ENCODE peak calls at places on chromosome 19, in nine cellular contexts. M is K562, S is H1, J is mammary epithelial cell, R is neural progenitor cell, B is GM23248, O is GM23338, E is mesendoderm, H is IMR-90. Z is an unnamed sample. For H3K27me3, the result is how much of the 10 kb centered on the place peaks cover.

GRCh38 chr19:49297403-49297802 is 27.6 kb downstream of the SLC6A16 start:
- DNase-seq in M (no peak), S (no peak), J (no peak), R (no peak), B (no peak), O (no peak), E (no peak), H (peak), Z (no peak)

GRCh38 chr19:41955521-41955920 is 3.6 kb downstream of the RABAC1 start:
- DNase-seq in M (no peak), S (no peak), J (no peak), R (no peak), B (no peak), O (no peak), E (no peak), H (no peak), Z (no peak)

GRCh38 chr19:55383789-55384575 is at the start of gene TMEM238:
- DNase-seq in M (peak), S (peak), J (peak), R (peak), B (peak), O (peak), E (peak), H (peak), Z (peak)

GRCh38 chr19:9413240-9413954 is 22.0 kb downstream of the ZNF266 start:
- DNase-seq in M (no peak), S (no peak), J (no peak), R (no peak), B (peak), O (peak), E (peak), H (no peak), Z (no peak)

GRCh38 chr19:42284066-42284501 is 15.0 kb downstream of the CIC start:
- DNase-seq in M (peak), S (no peak), J (peak), R (peak), B (peak), O (peak), E (peak), H (peak), Z (no peak)

GRCh38 chr19:10368101-10368803 is 12.1 kb downstream of the TYK2 start:
- DNase-seq in M (peak), S (peak), J (no peak), R (no peak), B (peak), O (peak), E (no peak), H (no peak), Z (no peak)

GRCh38 chr19:28929026-28929425 is 283.9 kb downstream of the UQCRFS1 start:
- DNase-seq in M (no peak), S (no peak), J (no peak), R (no peak), B (peak), O (no peak), E (no peak), H (peak), Z (no peak)

GRCh38 chr19:38434549-38435051 is 1.1 kb downstream of the RYR1 start:
- DNase-seq in M (peak), S (peak), J (no peak), R (peak), B (no peak), O (peak), E (peak), H (no peak), Z (peak)

GRCh38 chr19:53942001-53942786 is 20.5 kb upstream of the CACNG8 start:
- DNase-seq in M (peak), S (peak), J (no peak), R (peak), B (peak), O (peak), E (peak), H (no peak), Z (peak)

GRCh38 chr19:49773663-49774305 is 7.0 kb downstream of the AP2A1 start:
- DNase-seq in M (no peak), S (no peak), J (no peak), R (no peak), B (no peak), O (no peak), E (no peak), H (no peak), Z (no peak)

GRCh38 chr19:45403781-45404556 is 900 bp downstream of the PPP1R13L start:
- DNase-seq in M (peak), S (peak), J (peak), R (peak), B (peak), O (peak), E (peak), H (no peak), Z (peak)

GRCh38 chr19:45406165-45406956 is at the start of gene POLR1G:
- DNase-seq in M (peak), S (peak), J (peak), R (peak), B (peak), O (peak), E (peak), H (peak), Z (peak)

GRCh38 chr19:45406957-45407375 is 522 bp downstream of the POLR1G start:
- DNase-seq in M (no peak), S (no peak), J (no peak), R (no peak), B (peak), O (no peak), E (no peak), H (no peak), Z (no peak)

GRCh38 chr19:45404557-45405434 is at the start of gene PPP1R13L:
- DNase-seq in M (peak), S (peak), J (peak), R (peak), B (no peak), O (peak), E (peak), H (peak), Z (peak)

DNA sequence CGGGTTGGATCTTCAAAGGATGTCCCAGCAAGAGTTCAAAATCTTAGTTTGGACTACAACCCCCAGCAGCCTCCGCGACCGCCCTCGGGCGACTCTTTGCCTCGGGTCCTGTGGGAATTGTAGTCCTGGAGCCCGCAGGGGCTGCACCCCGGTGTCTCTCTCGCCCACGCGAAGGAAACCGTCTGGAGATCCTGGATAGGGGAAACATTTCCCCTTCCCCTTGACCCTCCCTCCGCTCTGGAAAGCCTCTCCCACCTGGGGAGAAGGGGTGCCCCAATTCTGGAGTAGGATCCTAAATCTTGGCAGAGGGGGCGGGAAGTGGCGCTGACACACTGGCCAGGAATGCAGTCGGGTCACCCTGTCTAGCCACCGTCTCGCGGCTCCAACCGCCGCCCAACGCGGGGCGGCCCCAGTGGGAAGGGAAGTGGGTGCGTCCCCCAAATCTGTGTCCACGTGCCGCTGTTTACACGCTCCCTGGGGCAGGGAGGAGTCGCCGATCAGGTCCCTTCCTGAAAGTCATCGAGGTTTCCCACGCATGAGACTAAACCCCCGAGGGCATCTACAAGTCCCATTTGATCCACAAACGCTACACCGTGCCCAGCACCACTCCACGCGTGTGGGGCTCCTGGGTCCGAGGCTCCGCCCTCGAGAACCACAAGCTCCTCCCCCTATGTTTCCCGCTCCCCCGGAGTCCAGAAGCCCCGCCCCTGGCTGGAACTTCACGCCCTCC is 731 bp upstream of the PPP1R13L start:
- DNase-seq in M (peak), S (peak), J (peak), R (peak), B (peak), O (peak), E (peak), H (peak), Z (peak)
- H3K27me3 ChIP-seq in M (under half), S (under half), J (under half), R (under half), B (under half), O (under half), E (under half), H (under half), Z (under half)

GRCh38 chr19:34432797-34433196 is 4.6 kb downstream of the UBA2 start:
- DNase-seq in M (no peak), S (no peak), J (no peak), R (no peak), B (no peak), O (peak), E (peak), H (no peak), Z (no peak)

GRCh38 chr19:34428549-34429285 is 536 bp downstream of the UBA2 start:
- DNase-seq in M (peak), S (peak), J (peak), R (peak), B (peak), O (peak), E (peak), H (peak), Z (no peak)

GRCh38 chr19:34430738-34431625 is 2.8 kb downstream of the UBA2 start:
- DNase-seq in M (peak), S (no peak), J (peak), R (peak), B (peak), O (peak), E (peak), H (peak), Z (no peak)

GRCh38 chr19:34429553-34429952 is 1.4 kb downstream of the UBA2 start:
- DNase-seq in M (no peak), S (no peak), J (no peak), R (no peak), B (no peak), O (no peak), E (no peak), H (no peak), Z (no peak)

DNA sequence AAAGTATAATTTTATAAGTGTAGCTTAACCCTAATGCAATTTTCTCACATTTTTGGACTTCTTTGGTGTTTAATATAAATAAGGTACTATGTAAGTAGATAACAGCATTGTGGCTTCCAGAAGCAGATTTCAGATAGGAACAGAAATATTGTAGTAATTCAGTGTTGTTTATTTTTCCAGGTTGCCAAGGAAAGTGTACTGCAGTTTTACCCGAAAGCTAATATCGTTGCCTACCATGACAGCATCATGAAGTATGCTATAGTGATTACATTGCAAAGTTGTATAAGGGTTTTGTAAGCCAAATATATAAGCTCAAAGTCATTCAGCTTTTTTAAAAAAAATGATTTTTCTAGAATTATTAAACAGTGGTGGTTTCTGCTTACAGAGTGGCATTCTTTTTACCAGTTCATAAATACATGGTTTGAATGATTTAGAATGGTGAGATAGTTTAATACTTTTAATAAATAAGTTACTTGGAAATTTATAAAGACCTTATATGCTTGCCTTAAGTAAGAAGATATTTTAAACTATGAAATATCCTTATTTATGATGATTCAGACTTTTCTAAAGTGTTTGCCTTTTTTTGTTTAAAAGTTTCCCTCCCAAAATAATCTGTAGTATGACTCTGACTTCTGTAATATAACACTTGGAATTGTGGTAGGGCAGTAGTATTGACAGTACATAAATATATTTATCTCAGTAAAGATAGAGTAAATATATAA is 3.7 kb downstream of the UBA2 start:
- DNase-seq in M (no peak), S (no peak), J (no peak), R (no peak), B (no peak), O (no peak), E (no peak), H (peak), Z (no peak)
- H3K4me2 ChIP-seq in M (no peak), S (no peak), J (peak), R (no peak), B (no peak), O (no peak), E (no peak), H (no peak), Z (no peak)

GRCh38 chr19:1791879-1792278 is 20.2 kb downstream of the ATP8B3 start:
- DNase-seq in M (no peak), S (no peak), J (no peak), R (no peak), B (no peak), O (no peak), E (no peak), H (no peak), Z (no peak)

GRCh38 chr19:1789282-1790020 is 22.6 kb downstream of the ATP8B3 start:
- DNase-seq in M (no peak), S (no peak), J (peak), R (no peak), B (peak), O (no peak), E (no peak), H (no peak), Z (no peak)

GRCh38 chr19:1786668-1787067 is 25.4 kb downstream of the ATP8B3 start:
- DNase-seq in M (no peak), S (no peak), J (no peak), R (no peak), B (no peak), O (no peak), E (no peak), H (no peak), Z (no peak)

GRCh38 chr19:1787116-1787515 is 25.0 kb downstream of the ATP8B3 start:
- DNase-seq in M (no peak), S (no peak), J (no peak), R (no peak), B (no peak), O (no peak), E (no peak), H (no peak), Z (no peak)

DNA sequence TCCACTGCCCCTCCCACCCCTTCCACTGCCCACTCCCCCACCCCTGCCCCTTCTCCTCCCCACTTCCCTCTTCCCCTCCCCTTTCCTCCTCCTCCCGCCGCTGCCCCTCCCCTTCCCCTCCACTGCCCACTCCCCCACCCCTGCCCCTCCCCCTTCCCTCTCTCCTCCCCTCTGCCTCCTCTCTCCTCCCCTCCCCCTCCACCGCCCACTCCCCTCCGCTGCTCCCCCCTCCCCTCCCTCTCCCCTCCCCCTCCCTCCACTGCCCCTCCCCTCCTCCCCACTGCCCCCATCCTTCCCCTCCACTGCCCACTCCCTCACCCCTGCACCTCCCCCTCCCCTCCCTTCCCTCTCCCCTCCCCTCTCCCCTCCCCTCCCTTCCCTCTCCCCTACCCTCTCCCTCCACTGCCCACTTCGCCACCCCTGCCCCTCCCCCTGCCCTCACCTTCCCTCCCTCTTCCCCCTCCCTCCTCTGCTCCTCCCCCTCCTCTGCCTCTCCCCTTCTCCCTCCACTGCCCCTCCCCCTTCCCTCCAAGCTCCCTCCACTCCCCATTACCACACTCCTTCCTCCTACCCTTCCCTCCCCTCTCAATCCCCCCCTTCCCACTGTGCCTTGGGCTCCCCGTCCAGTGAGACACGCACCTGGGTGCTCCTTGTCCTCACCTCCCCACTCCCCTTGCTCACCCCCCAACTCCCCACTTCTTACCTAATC is 21.9 kb downstream of the ATP8B3 start:
- DNase-seq in M (no peak), S (no peak), J (no peak), R (no peak), B (no peak), O (peak), E (no peak), H (no peak), Z (no peak)
- H3K27me3 ChIP-seq in M (under half), S (under half), J (under half), R (half or more), B (under half), O (under half), E (under half), H (under half), Z (under half)

DNA sequence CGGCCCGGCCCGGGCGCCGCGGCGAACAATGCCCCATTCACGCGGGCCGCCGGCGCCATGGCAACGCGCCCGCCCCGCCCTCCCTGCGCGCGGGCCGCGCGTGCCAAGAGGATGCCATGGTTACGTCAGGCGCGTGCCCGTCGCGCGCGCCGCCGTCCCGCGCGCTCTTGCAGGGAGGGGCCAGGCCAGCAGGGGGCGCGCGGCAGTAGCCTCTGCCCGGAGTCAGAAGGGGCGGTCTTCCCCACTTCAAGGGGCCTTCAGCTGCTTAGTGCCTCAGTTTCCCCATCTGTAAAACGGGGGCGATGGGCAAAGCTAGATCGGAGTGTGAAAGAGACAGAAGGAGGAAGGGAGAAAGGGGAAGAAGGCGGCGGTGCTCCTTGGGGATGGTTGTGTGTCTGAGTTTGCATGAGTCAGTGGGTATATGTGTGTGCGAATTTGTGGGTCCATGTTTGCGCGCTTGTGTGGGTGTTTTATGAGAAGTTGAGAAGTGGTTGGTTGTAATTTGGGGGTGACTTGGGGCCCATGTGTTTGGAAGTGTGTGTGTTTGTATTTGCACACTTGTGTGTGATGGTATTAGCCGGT is 11.6 kb upstream of the NFIX start:
- DNase-seq in M (peak), S (peak), J (peak), R (peak), B (peak), O (peak), E (peak), H (peak), Z (peak)
- H3K4me2 ChIP-seq in M (peak), S (peak), J (peak), R (peak), B (peak), O (peak), E (no peak), H (peak), Z (peak)

GRCh38 chr19:33227870-33228599 is 2.4 kb upstream of the SLC7A10 start:
- DNase-seq in M (no peak), S (no peak), J (no peak), R (no peak), B (no peak), O (no peak), E (no peak), H (no peak), Z (no peak)

GRCh38 chr19:33224694-33225457 is 774 bp downstream of the SLC7A10 start:
- DNase-seq in M (no peak), S (no peak), J (no peak), R (no peak), B (no peak), O (peak), E (no peak), H (no peak), Z (no peak)

GRCh38 chr19:33227242-33227650 is 1.6 kb upstream of the SLC7A10 start:
- DNase-seq in M (no peak), S (no peak), J (no peak), R (no peak), B (no peak), O (peak), E (peak), H (peak), Z (peak)

GRCh38 chr19:33225458-33225925 is at the start of gene SLC7A10:
- DNase-seq in M (no peak), S (no peak), J (no peak), R (peak), B (peak), O (peak), E (no peak), H (no peak), Z (no peak)

GRCh38 chr19:33226550-33227241 is 1.0 kb upstream of the SLC7A10 start:
- DNase-seq in M (no peak), S (peak), J (no peak), R (peak), B (peak), O (peak), E (peak), H (no peak), Z (peak)
- H3K27me3 ChIP-seq in M (under half), S (under half), J (under half), R (half or more), B (under half), O (under half), E (under half), H (half or more), Z (under half)

GRCh38 chr19:12052571-12053169 is at the start of gene ZNF878:
- DNase-seq in M (peak), S (peak), J (peak), R (peak), B (peak), O (peak), E (peak), H (peak), Z (peak)
- H3K4me2 ChIP-seq in M (peak), S (peak), J (peak), R (peak), B (peak), O (peak), E (peak), H (peak), Z (peak)

GRCh38 chr19:31126236-31126635 is 223.0 kb downstream of the TSHZ3 start:
- DNase-seq in M (no peak), S (no peak), J (no peak), R (no peak), B (peak), O (no peak), E (no peak), H (no peak), Z (no peak)
- H3K27me3 ChIP-seq in M (under half), S (under half), J (under half), R (under half), B (under half), O (under half), E (under half), H (under half), Z (under half)